ENCODE peak calls at places on chromosomes 5 and 9, in six cellular contexts. G, D, N, H, P and M are unnamed samples.
A peak's percentile ranks its signal among the peaks of the same experiment; 100 is the strongest.

GRCh38 chr5:31934156-31934555 is 240.0 kb downstream of the GOLPH3 start:
- DNase-seq in G (no peak), D (no peak), N (no peak), H (no peak), P (no peak), M (no peak)

GRCh38 chr9:74577956-74578355 is 80.8 kb downstream of the RORB start:
- DNase-seq in G (no peak), D (peak; percentile 1), N (no peak), H (no peak), P (no peak), M (no peak)

GRCh38 chr9:99851028-99851822 is 29.5 kb downstream of the NR4A3 start:
- DNase-seq in G (no peak), D (no peak), N (no peak), H (no peak), P (no peak), M (no peak)

GRCh38 chr9:126049896-126050604 is 276.6 kb upstream of the MVB12B start:
- DNase-seq in G (no peak), D (no peak), N (no peak), H (no peak), P (no peak), M (no peak)

GRCh38 chr9:35579130-35579529 is 25.9 kb upstream of the TESK1 start:
- DNase-seq in G (no peak), D (no peak), N (no peak), H (no peak), P (no peak), M (no peak)

GRCh38 chr5:97998946-97999345 is 774.5 kb upstream of the RGMB start:
- DNase-seq in G (no peak), D (peak; percentile 29), N (no peak), H (no peak), P (no peak), M (peak; percentile 86)

GRCh38 chr5:20166496-20166895 is 178.5 kb upstream of the CDH18 start:
- DNase-seq in G (no peak), D (no peak), N (no peak), H (no peak), P (no peak), M (no peak)

GRCh38 chr9:8895498-8896224 is 1096.1 kb upstream of the DMAC1 start:
- DNase-seq in G (no peak), D (peak; percentile 68), N (no peak), H (no peak), P (peak; percentile 6), M (no peak)

GRCh38 chr5:72383280-72384205 is 63.4 kb downstream of the PTCD2 start:
- DNase-seq in G (no peak), D (peak; percentile 83), N (no peak), H (no peak), P (no peak), M (no peak)

GRCh38 chr5:143606043-143606752 is 202.7 kb upstream of the NR3C1 start:
- DNase-seq in G (no peak), D (no peak), N (no peak), H (no peak), P (no peak), M (no peak)

GRCh38 chr9:115730845-115731244 is 422.7 kb upstream of the PAPPA start:
- DNase-seq in G (no peak), D (peak; percentile 64), N (no peak), H (no peak), P (no peak), M (no peak)

GRCh38 chr9:120571443-120572257 is 8.3 kb downstream of the CDK5RAP2 start:
- DNase-seq in G (peak; percentile 52), D (peak; percentile 89), N (peak; percentile 71), H (no peak), P (peak; percentile 63), M (peak; percentile 92)

GRCh38 chr9:2132484-2133082 is 117.4 kb downstream of the SMARCA2 start:
- DNase-seq in G (no peak), D (peak; percentile 69), N (no peak), H (no peak), P (no peak), M (no peak)

GRCh38 chr5:55865831-55866230 is 14.7 kb downstream of the IL31RA start:
- DNase-seq in G (no peak), D (peak; percentile 52), N (no peak), H (no peak), P (peak; percentile 4), M (no peak)

GRCh38 chr9:129198737-129199435 is 20.8 kb upstream of the IER5L start:
- DNase-seq in G (no peak), D (no peak), N (no peak), H (no peak), P (no peak), M (no peak)

GRCh38 chr5:136036991-136037705 is 8.4 kb downstream of the TGFBI start:
- DNase-seq in G (no peak), D (peak; percentile 81), N (no peak), H (no peak), P (no peak), M (no peak)

GRCh38 chr5:149141224-149141956 is at the start of gene ABLIM3:
- DNase-seq in G (no peak), D (peak; percentile 91), N (peak; percentile 81), H (peak; percentile 79), P (peak; percentile 84), M (peak; percentile 80)

GRCh38 chr9:98401140-98402025 is 145.9 kb upstream of the TBC1D2 start:
- DNase-seq in G (no peak), D (peak; percentile 28), N (no peak), H (no peak), P (no peak), M (no peak)

GRCh38 chr9:123669355-123669754 is 260.6 kb downstream of the DENND1A start:
- DNase-seq in G (no peak), D (no peak), N (no peak), H (no peak), P (no peak), M (no peak)

GRCh38 chr9:128271112-128271511 is 4.7 kb downstream of the GOLGA2 start:
- DNase-seq in G (no peak), D (no peak), N (no peak), H (no peak), P (no peak), M (no peak)

GRCh38 chr5:171797563-171797962 is 11.9 kb downstream of the SMIM23 start:
- DNase-seq in G (no peak), D (no peak), N (no peak), H (no peak), P (no peak), M (no peak)

GRCh38 chr9:113267911-113268563 is 7.3 kb downstream of the CDC26 start:
- DNase-seq in G (no peak), D (no peak), N (no peak), H (no peak), P (no peak), M (no peak)

GRCh38 chr9:21331676-21332402 is 3.4 kb downstream of the KLHL9 start:
- DNase-seq in G (no peak), D (peak; percentile 53), N (no peak), H (no peak), P (no peak), M (no peak)

GRCh38 chr5:104890767-104891166 is 1328.2 kb upstream of the NUDT12 start:
- DNase-seq in G (no peak), D (no peak), N (no peak), H (no peak), P (no peak), M (no peak)

GRCh38 chr5:95895771-95896170 is 65.9 kb downstream of the ELL2 start:
- DNase-seq in G (no peak), D (no peak), N (peak; percentile 20), H (no peak), P (no peak), M (no peak)

GRCh38 chr9:8769153-8769552 is 969.6 kb upstream of the DMAC1 start:
- DNase-seq in G (no peak), D (no peak), N (no peak), H (no peak), P (no peak), M (no peak)

GRCh38 chr9:15480028-15480427 is 30.7 kb downstream of the PSIP1 start:
- DNase-seq in G (no peak), D (no peak), N (no peak), H (no peak), P (no peak), M (no peak)

GRCh38 chr5:133145436-133146143 is 93.8 kb downstream of the HSPA4 start:
- DNase-seq in G (no peak), D (no peak), N (no peak), H (no peak), P (no peak), M (no peak)